ENCODE peak calls at places on chromosomes 4 and X, in five cellular contexts. D is bronchial epithelial cell, B is RWPE1, M is left lung, P is GM23338. W is an unnamed sample.
A peak's percentile ranks its signal among the peaks of the same experiment; 100 is the strongest.

GRCh38 chrX:102739642-102740041 is 19.1 kb downstream of the GPRASP3 start:
- DNase-seq in D (no peak), B (no peak), M (no peak), P (no peak), W (no peak)

GRCh38 chrX:120629667-120630537 is at the start of gene C1GALT1C1:
- DNase-seq in D (peak; percentile 82), B (peak; percentile 79), M (peak; percentile 94), P (peak; percentile 95), W (peak; percentile 80)

GRCh38 chr4:84324850-84325249 is 174.2 kb downstream of the NKX6-1 start:
- DNase-seq in D (no peak), B (no peak), M (no peak), P (no peak), W (no peak)

GRCh38 chr4:169050308-169050707 is 40.3 kb upstream of the CBR4 start:
- DNase-seq in D (no peak), B (no peak), M (no peak), P (peak; percentile 14), W (no peak)

GRCh38 chr4:13701937-13702446 is 74.5 kb upstream of the BOD1L1 start:
- DNase-seq in D (peak; percentile 81), B (peak; percentile 46), M (no peak), P (no peak), W (no peak)

GRCh38 chrX:138026211-138026610 is 460.3 kb downstream of the ZIC3 start:
- DNase-seq in D (no peak), B (no peak), M (no peak), P (peak; percentile 21), W (no peak)

GRCh38 chr4:137124278-137124932 is 407.9 kb downstream of the PCDH18 start:
- DNase-seq in D (peak; percentile 53), B (peak; percentile 15), M (no peak), P (peak; percentile 65), W (no peak)

GRCh38 chrX:134936542-134936941 is 54.2 kb upstream of the SMIM10 start:
- DNase-seq in D (peak; percentile 63), B (no peak), M (no peak), P (no peak), W (no peak)

GRCh38 chr4:54937501-54937900 is 187.9 kb downstream of the KDR start:
- DNase-seq in D (peak; percentile 4), B (no peak), M (no peak), P (no peak), W (no peak)

GRCh38 chr4:8703857-8704495 is 111.4 kb downstream of the CPZ start:
- DNase-seq in D (no peak), B (no peak), M (no peak), P (no peak), W (no peak)

GRCh38 chr4:155604718-155605601 is 61.7 kb upstream of the GUCY1A1 start:
- DNase-seq in D (peak; percentile 77), B (peak; percentile 9), M (peak; percentile 51), P (no peak), W (no peak)

GRCh38 chr4:189787216-189788031 is 153.2 kb upstream of the FRG1 start:
- DNase-seq in D (no peak), B (no peak), M (no peak), P (no peak), W (no peak)

GRCh38 chr4:169040559-169041261 is 30.7 kb upstream of the CBR4 start:
- DNase-seq in D (no peak), B (no peak), M (no peak), P (no peak), W (no peak)

GRCh38 chrX:100687128-100687527 is 43.1 kb downstream of the SRPX2 start:
- DNase-seq in D (no peak), B (no peak), M (no peak), P (no peak), W (no peak)

GRCh38 chr4:150130953-150131352 is 52.7 kb downstream of the DCLK2 start:
- DNase-seq in D (no peak), B (no peak), M (no peak), P (no peak), W (no peak)

GRCh38 chr4:75490155-75490554 is 24.0 kb downstream of the RCHY1 start:
- DNase-seq in D (peak; percentile 46), B (no peak), M (no peak), P (peak; percentile 29), W (no peak)

GRCh38 chrX:135431886-135432285 is 10.1 kb downstream of the SMIM10L2A start:
- DNase-seq in D (no peak), B (no peak), M (no peak), P (no peak), W (no peak)

GRCh38 chr4:38762560-38762959 is 20.2 kb downstream of the TLR10 start:
- DNase-seq in D (no peak), B (no peak), M (no peak), P (no peak), W (peak; percentile 29)

GRCh38 chrX:19836337-19836736 is 51.1 kb downstream of the SH3KBP1 start:
- DNase-seq in D (no peak), B (no peak), M (no peak), P (no peak), W (no peak)

GRCh38 chr4:69730002-69730401 is 30.4 kb downstream of the SULT1B1 start:
- DNase-seq in D (no peak), B (no peak), M (no peak), P (no peak), W (no peak)

GRCh38 chr4:14906805-14907204 is 95.5 kb upstream of the CPEB2 start:
- DNase-seq in D (no peak), B (no peak), M (no peak), P (no peak), W (no peak)

GRCh38 chr4:184455299-184455698 is 19.1 kb downstream of the IRF2 start:
- DNase-seq in D (no peak), B (no peak), M (no peak), P (no peak), W (no peak)

GRCh38 chr4:184460495-184461285 is 13.7 kb downstream of the IRF2 start:
- DNase-seq in D (no peak), B (no peak), M (no peak), P (no peak), W (no peak)

GRCh38 chr4:184456337-184456736 is 18.0 kb downstream of the IRF2 start:
- DNase-seq in D (no peak), B (no peak), M (no peak), P (no peak), W (no peak)

GRCh38 chr4:184459413-184459812 is 14.9 kb downstream of the IRF2 start:
- DNase-seq in D (peak; percentile 65), B (no peak), M (no peak), P (no peak), W (no peak)

DNA sequence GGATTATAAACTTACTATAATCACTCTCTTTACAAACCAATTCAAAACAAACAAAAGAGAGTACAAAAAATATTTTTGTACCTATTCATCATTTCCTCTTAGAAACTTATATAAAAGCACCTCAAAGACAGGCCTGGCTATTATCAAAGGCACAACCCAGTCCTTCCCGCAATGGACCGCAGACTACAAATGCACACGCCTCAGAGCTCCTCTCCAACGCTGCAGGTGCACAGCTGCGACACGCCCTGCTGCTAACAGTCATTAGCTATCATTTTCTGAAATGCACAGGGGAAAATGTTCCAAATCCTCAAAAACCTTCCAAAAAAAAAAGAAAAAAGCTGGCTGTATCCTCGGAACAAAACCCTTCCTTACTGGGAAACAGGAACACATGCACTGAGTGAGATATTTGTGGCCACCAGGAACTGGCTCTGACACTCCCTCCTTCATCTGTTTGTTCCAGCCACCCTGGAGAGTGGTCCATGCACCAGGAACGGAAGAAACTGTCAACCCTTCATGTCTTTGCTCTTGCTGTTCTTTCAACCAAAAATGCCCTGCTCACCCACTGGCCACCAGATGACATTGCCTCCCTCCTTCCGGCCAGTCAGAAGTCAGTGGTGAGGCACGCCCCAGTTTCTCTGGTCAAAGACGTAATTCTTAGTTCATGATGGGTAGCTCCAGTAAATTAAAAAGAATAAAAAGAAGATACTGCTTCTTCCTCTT is 16.7 kb downstream of the IRF2 start:
- DNase-seq in D (no peak), B (no peak), M (no peak), P (no peak), W (no peak)
- TF ChIP-seq CTCF in D (no peak), B (no peak), M (no peak), P (no peak), W (no peak)

GRCh38 chrX:70032797-70033196 is 16.9 kb downstream of the AWAT2 start:
- DNase-seq in D (no peak), B (no peak), M (no peak), P (no peak), W (no peak)

GRCh38 chrX:70029790-70030189 is 19.9 kb downstream of the AWAT2 start:
- DNase-seq in D (no peak), B (no peak), M (no peak), P (no peak), W (no peak)

GRCh38 chrX:70030242-70030823 is 19.4 kb downstream of the AWAT2 start:
- DNase-seq in D (peak; percentile 40), B (peak; percentile 26), M (no peak), P (peak; percentile 70), W (no peak)

GRCh38 chrX:70034646-70035045 is 15.1 kb downstream of the AWAT2 start:
- DNase-seq in D (peak; percentile 73), B (no peak), M (no peak), P (no peak), W (no peak)

GRCh38 chrX:70033348-70033747 is 16.4 kb downstream of the AWAT2 start:
- DNase-seq in D (no peak), B (no peak), M (no peak), P (peak; percentile 76), W (no peak)
- TF ChIP-seq CTCF in D (peak; percentile 64), B (peak; percentile 34), M (peak; percentile 14), P (peak; percentile 74), W (no peak)

GRCh38 chr4:76811604-76812412 is 86.1 kb downstream of the SOWAHB start:
- DNase-seq in D (no peak), B (no peak), M (no peak), P (peak; percentile 15), W (no peak)
- TF ChIP-seq CTCF in D (no peak), B (no peak), M (no peak), P (no peak), W (no peak)

GRCh38 chrX:140701480-140701879 is 8.1 kb upstream of the LINC00632 start:
- DNase-seq in D (peak; percentile 5), B (peak; percentile 2), M (no peak), P (peak; percentile 35), W (no peak)

GRCh38 chrX:140697618-140698017 is 11.9 kb upstream of the LINC00632 start:
- DNase-seq in D (no peak), B (no peak), M (no peak), P (peak; percentile 6), W (no peak)
- TF ChIP-seq CTCF in D (no peak), B (no peak), M (no peak), P (peak; percentile 57), W (no peak)

GRCh38 chr4:24470681-24471622 is 113.4 kb downstream of the DHX15 start:
- DNase-seq in D (no peak), B (peak; percentile 36), M (peak; percentile 46), P (peak; percentile 60), W (peak; percentile 21)
- TF ChIP-seq CTCF in D (no peak), B (peak; percentile 18), M (no peak), P (peak; percentile 6), W (no peak)